ENCODE peak calls at places on chromosomes 2 and 18, in four cellular contexts. G is breast epithelium, R is psoas muscle, T is mesendoderm. D is an unnamed sample.

GRCh38 chr2:7670905-7671304 is 753.7 kb downstream of the RNF144A start:
- DNase-seq in G (no peak), R (no peak), T (no peak), D (no peak)

GRCh38 chr2:237309011-237309410 is 105.0 kb downstream of the COL6A3 start:
- DNase-seq in G (no peak), R (no peak), T (no peak), D (no peak)

GRCh38 chr2:215693269-215693998 is 257.6 kb upstream of the FN1 start:
- DNase-seq in G (no peak), R (no peak), T (peak; percentile 54), D (no peak)

GRCh38 chr2:53933329-53933728 is 37.5 kb downstream of the PSME4 start:
- DNase-seq in G (no peak), R (no peak), T (no peak), D (no peak)

GRCh38 chr18:6366776-6367175 is 47.9 kb downstream of the L3MBTL4 start:
- DNase-seq in G (no peak), R (no peak), T (no peak), D (no peak)

GRCh38 chr2:112670521-112671022 is 24.8 kb downstream of the SLC20A1 start:
- DNase-seq in G (no peak), R (no peak), T (no peak), D (no peak)

GRCh38 chr2:63819765-63820717 is 21.7 kb upstream of the UGP2 start:
- DNase-seq in G (no peak), R (peak; percentile 75), T (peak; percentile 57), D (no peak)

GRCh38 chr18:57579928-57580327 is 6.6 kb downstream of the FECH start:
- DNase-seq in G (no peak), R (no peak), T (no peak), D (no peak)

GRCh38 chr2:86038291-86039081 is 67.2 kb downstream of the POLR1A start:
- DNase-seq in G (no peak), R (no peak), T (no peak), D (no peak)

GRCh38 chr18:3037423-3037915 is 24.5 kb upstream of the LPIN2 start:
- DNase-seq in G (no peak), R (no peak), T (peak; percentile 43), D (no peak)

GRCh38 chr2:147657086-147658000 is 187.5 kb upstream of the ACVR2A start:
- DNase-seq in G (no peak), R (no peak), T (no peak), D (no peak)

GRCh38 chr2:153819501-153819900 is 52.2 kb upstream of the GALNT13 start:
- DNase-seq in G (no peak), R (no peak), T (peak; percentile 63), D (no peak)

GRCh38 chr2:198314559-198315153 is 510.3 kb downstream of the PLCL1 start:
- DNase-seq in G (no peak), R (no peak), T (peak; percentile 74), D (no peak)

GRCh38 chr18:23890589-23890988 is 124.0 kb upstream of the TTC39C start:
- DNase-seq in G (no peak), R (no peak), T (no peak), D (no peak)

GRCh38 chr2:173226899-173227692 is 127.6 kb upstream of the CDCA7 start:
- DNase-seq in G (no peak), R (no peak), T (no peak), D (no peak)

GRCh38 chr2:118268268-118268667 is 180.0 kb downstream of the INSIG2 start:
- DNase-seq in G (no peak), R (no peak), T (no peak), D (no peak)

GRCh38 chr18:37298816-37299215 is 266.8 kb downstream of the CELF4 start:
- DNase-seq in G (no peak), R (no peak), T (no peak), D (no peak)

GRCh38 chr2:47272905-47273758 is 118.0 kb upstream of the STPG4 start:
- DNase-seq in G (no peak), R (no peak), T (no peak), D (no peak)

GRCh38 chr2:219536425-219536824 is 7.2 kb downstream of the CHPF start:
- DNase-seq in G (no peak), R (no peak), T (no peak), D (no peak)

GRCh38 chr18:58272779-58273500 is 228.9 kb downstream of the NEDD4L start:
- DNase-seq in G (no peak), R (no peak), T (no peak), D (no peak)

GRCh38 chr2:97664636-97664970 is 759 bp upstream of the ACTR1B start:
- DNase-seq in G (no peak), R (no peak), T (peak; percentile 51), D (no peak)

GRCh38 chr2:224162122-224162521 is 123.0 kb upstream of the SERPINE2 start:
- DNase-seq in G (no peak), R (no peak), T (no peak), D (no peak)

GRCh38 chr18:73669299-73669698 is 478.3 kb downstream of the FBXO15 start:
- DNase-seq in G (no peak), R (no peak), T (no peak), D (no peak)

GRCh38 chr2:148515976-148516375 is 128.6 kb upstream of the EPC2 start:
- DNase-seq in G (no peak), R (no peak), T (no peak), D (no peak)

GRCh38 chr2:70140978-70141753 is 49.7 kb downstream of the C2orf42 start:
- DNase-seq in G (peak; percentile 80), R (peak; percentile 77), T (peak; percentile 99), D (peak; percentile 37)

GRCh38 chr2:7552825-7553550 is 635.8 kb downstream of the RNF144A start:
- DNase-seq in G (no peak), R (no peak), T (peak; percentile 14), D (no peak)

GRCh38 chr2:17242813-17243485 is 275.3 kb downstream of the RAD51AP2 start:
- DNase-seq in G (no peak), R (no peak), T (no peak), D (no peak)

GRCh38 chr2:1822341-1822740 is 78.0 kb upstream of the PXDN start:
- DNase-seq in G (no peak), R (peak; percentile 34), T (no peak), D (no peak)

GRCh38 chr2:1825046-1825445 is 80.7 kb upstream of the PXDN start:
- DNase-seq in G (no peak), R (peak; percentile 23), T (no peak), D (no peak)

GRCh38 chr2:1823187-1824169 is 79.2 kb upstream of the PXDN start:
- DNase-seq in G (no peak), R (peak; percentile 52), T (peak; percentile 90), D (no peak)

GRCh38 chr2:1826188-1826905 is 82.0 kb upstream of the PXDN start:
- DNase-seq in G (no peak), R (peak; percentile 55), T (no peak), D (no peak)

DNA sequence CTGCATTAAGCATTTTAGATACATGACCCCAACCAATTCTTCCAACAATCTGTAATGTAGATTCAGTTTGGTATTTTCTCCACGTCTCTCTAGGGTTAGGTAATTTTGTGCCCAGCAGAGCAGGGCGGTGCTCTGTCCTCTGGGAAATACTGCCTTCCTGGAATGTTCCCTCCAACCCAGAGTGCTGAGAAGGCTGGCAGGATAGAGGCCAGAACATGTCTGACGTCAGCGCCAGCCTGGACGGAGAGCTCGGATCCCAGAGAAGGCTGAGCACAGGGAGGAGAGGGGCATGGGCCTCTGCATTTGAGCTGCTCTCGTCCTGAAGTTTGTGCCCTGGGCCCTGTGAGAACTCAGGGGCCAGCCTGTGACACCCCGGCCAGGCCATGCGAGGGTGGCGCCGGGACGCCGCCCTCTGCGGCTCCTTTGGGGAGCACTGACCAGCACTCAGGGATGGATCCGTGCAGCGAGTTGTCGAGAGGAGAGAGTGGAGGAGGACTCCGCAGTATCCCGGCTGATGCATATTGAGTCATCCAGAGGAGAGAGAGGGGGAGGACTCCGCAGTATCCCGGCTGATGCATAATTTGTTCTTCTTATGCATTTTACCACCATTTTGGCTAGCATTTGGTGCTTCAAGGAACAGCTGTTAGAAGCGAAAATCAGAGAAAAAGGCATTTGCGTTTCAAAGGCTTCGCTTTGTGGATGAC is 80.0 kb upstream of the PXDN start:
- DNase-seq in G (no peak), R (peak; percentile 23), T (no peak), D (peak; percentile 71)
- H3K4me3 ChIP-seq in G (no peak overlapping the region), R (no peak overlapping the region), T (no peak overlapping the region), D (peak overlapping the region; percentile 75)

GRCh38 chr18:48934400-48934707 is 16.4 kb downstream of the SMAD7 start:
- DNase-seq in G (no peak), R (no peak), T (no peak), D (no peak)
- H3K4me1 ChIP-seq in G (peaks cover 21% of the 10 kb centered on the region), R (peaks cover 85% of the 10 kb centered on the region), T (peaks cover 54% of the 10 kb centered on the region), D (peaks cover 79% of the 10 kb centered on the region)

GRCh38 chr2:166133653-166134052 is 5.8 kb upstream of the SCN1A start:
- DNase-seq in G (no peak), R (no peak), T (no peak), D (no peak)

GRCh38 chr2:166135152-166135848 is 7.5 kb upstream of the SCN1A start:
- DNase-seq in G (no peak), R (no peak), T (no peak), D (no peak)

GRCh38 chr2:166137331-166137730 is 9.5 kb upstream of the SCN1A start:
- DNase-seq in G (no peak), R (no peak), T (no peak), D (no peak)

GRCh38 chr2:166135849-166136258 is 8.0 kb upstream of the SCN1A start:
- DNase-seq in G (no peak), R (no peak), T (no peak), D (no peak)

GRCh38 chr2:166134252-166135151 is 6.7 kb upstream of the SCN1A start:
- DNase-seq in G (no peak), R (no peak), T (no peak), D (no peak)
- H3K27me3 ChIP-seq in G (no peaks in the 10 kb centered on the region), R (no peaks in the 10 kb centered on the region), T (no peaks in the 10 kb centered on the region), D (no peaks in the 10 kb centered on the region)

GRCh38 chr18:55420977-55421611 is 166.9 kb downstream of the TCF4 start:
- DNase-seq in G (no peak), R (no peak), T (no peak), D (no peak)
- H3K4me3 ChIP-seq in G (peak overlapping the region; percentile 59), R (peak overlapping the region; percentile 67), T (no peak overlapping the region), D (peak overlapping the region; percentile 65)

DNA sequence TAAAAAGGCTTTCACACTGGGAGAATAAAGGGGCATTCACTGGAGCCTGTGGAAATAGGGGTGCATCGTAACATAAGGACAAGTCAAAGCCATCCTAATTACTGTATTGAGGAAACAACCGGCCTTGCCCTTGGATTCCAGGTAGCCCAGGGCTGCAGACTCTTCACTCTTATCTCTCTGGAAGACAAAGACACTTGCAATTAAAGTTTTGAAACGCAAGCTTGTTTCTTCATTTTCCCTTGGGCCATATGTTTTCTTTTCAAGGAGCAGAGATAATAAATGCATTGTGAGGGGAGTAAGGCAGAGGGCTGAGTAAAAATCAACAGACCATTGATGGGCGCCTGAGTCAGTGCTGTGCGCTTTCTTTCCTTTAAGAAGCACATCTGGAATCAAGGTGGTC is 11.5 kb downstream of the TNFRSF11A start:
- DNase-seq in G (no peak), R (no peak), T (no peak), D (no peak)
- H3K4me1 ChIP-seq in G (no peaks in the 10 kb centered on the region), R (no peaks in the 10 kb centered on the region), T (peaks cover 8% of the 10 kb centered on the region), D (no peaks in the 10 kb centered on the region)

GRCh38 chr2:120740765-120741513 is 5.3 kb downstream of the GLI2 start:
- DNase-seq in G (no peak), R (no peak), T (peak; percentile 92), D (no peak)
- H3K27me3 ChIP-seq in G (no peaks in the 10 kb centered on the region), R (no peaks in the 10 kb centered on the region), T (no peaks in the 10 kb centered on the region), D (no peaks in the 10 kb centered on the region)

D was measured in thoracic aorta.